ENCODE peak calls at places on chromosomes 3 and 15, in five cellular contexts. J is CD8-positive, alpha-beta memory T cell; H is dorsolateral prefrontal cortex; T is CD8-positive, alpha-beta T cell; P is lung. B is an unnamed sample.

GRCh38 chr3:16079519-16079918 is 95.0 kb upstream of the GALNT15 start:
- DNase-seq in J (no peak), H (no peak), T (no peak), P (no peak), B (no peak)

GRCh38 chr3:52058111-52058510 is 1.7 kb upstream of the DUSP7 start:
- DNase-seq in J (no peak), H (no peak), T (no peak), P (no peak), B (no peak)

GRCh38 chr3:79039192-79039591 is 728.6 kb downstream of the ROBO1 start:
- DNase-seq in J (no peak), H (no peak), T (no peak), P (no peak), B (no peak)

GRCh38 chr3:119352863-119353527 is 58.8 kb downstream of the ARHGAP31 start:
- DNase-seq in J (peak), H (no peak), T (no peak), P (no peak), B (peak)

GRCh38 chr15:33094336-33094735 is 100.2 kb downstream of the FMN1 start:
- DNase-seq in J (no peak), H (no peak), T (no peak), P (no peak), B (no peak)

GRCh38 chr15:32867313-32867626 is 149.5 kb downstream of the GREM1 start:
- DNase-seq in J (no peak), H (no peak), T (no peak), P (no peak), B (no peak)

GRCh38 chr3:106403746-106404145 is 534.9 kb upstream of the CBLB start:
- DNase-seq in J (no peak), H (no peak), T (no peak), P (no peak), B (no peak)

GRCh38 chr3:123444023-123444422 is 4.9 kb downstream of the ADCY5 start:
- DNase-seq in J (no peak), H (peak), T (no peak), P (no peak), B (no peak)

GRCh38 chr3:14148041-14148985 is 23.5 kb downstream of the TMEM43 start:
- DNase-seq in J (no peak), H (no peak), T (no peak), P (no peak), B (no peak)

GRCh38 chr3:153042088-153042487 is 119.9 kb upstream of the RAP2B start:
- DNase-seq in J (no peak), H (no peak), T (no peak), P (no peak), B (no peak)

GRCh38 chr15:77504310-77504709 is 83.6 kb downstream of the HMG20A start:
- DNase-seq in J (no peak), H (no peak), T (no peak), P (peak), B (no peak)

GRCh38 chr3:159898147-159898546 is 90.5 kb upstream of the IL12A start:
- DNase-seq in J (no peak), H (no peak), T (no peak), P (no peak), B (no peak)

GRCh38 chr3:197466586-197467399 is 89.0 kb downstream of the BDH1 start:
- DNase-seq in J (no peak), H (no peak), T (no peak), P (no peak), B (no peak)

GRCh38 chr3:184354121-184354728 is 7.2 kb downstream of the CLCN2 start:
- DNase-seq in J (peak), H (no peak), T (peak), P (no peak), B (no peak)

GRCh38 chr3:8990266-8991215 is 27.3 kb upstream of the RAD18 start:
- DNase-seq in J (no peak), H (no peak), T (no peak), P (no peak), B (no peak)

GRCh38 chr15:38893920-38894259 is 329.3 kb upstream of the RASGRP1 start:
- DNase-seq in J (no peak), H (no peak), T (no peak), P (no peak), B (no peak)

GRCh38 chr3:147395975-147396708 is 10.2 kb downstream of the ZIC4 start:
- DNase-seq in J (no peak), H (no peak), T (no peak), P (no peak), B (no peak)

GRCh38 chr3:65436580-65436979 is 602.1 kb downstream of the MAGI1 start:
- DNase-seq in J (no peak), H (no peak), T (no peak), P (no peak), B (no peak)

GRCh38 chr15:41483115-41483514 is 10.6 kb upstream of the ITPKA start:
- DNase-seq in J (peak), H (no peak), T (peak), P (no peak), B (no peak)

GRCh38 chr15:40048155-40048792 is 9.3 kb upstream of the SRP14 start:
- DNase-seq in J (peak), H (no peak), T (peak), P (peak), B (no peak)

GRCh38 chr3:183799471-183799870 is 25.9 kb downstream of the MAP6D1 start:
- DNase-seq in J (no peak), H (no peak), T (no peak), P (no peak), B (no peak)

GRCh38 chr3:144018776-144019175 is 47.2 kb downstream of the DIPK2A start:
- DNase-seq in J (no peak), H (no peak), T (no peak), P (no peak), B (no peak)

GRCh38 chr15:44910981-44911625 is 45.4 kb upstream of the TERB2 start:
- DNase-seq in J (no peak), H (no peak), T (no peak), P (no peak), B (no peak)

GRCh38 chr3:27353221-27353620 is 16.0 kb downstream of the NEK10 start:
- DNase-seq in J (no peak), H (no peak), T (no peak), P (no peak), B (no peak)

GRCh38 chr15:66706225-66706732 is 4.2 kb downstream of the SMAD6 start:
- DNase-seq in J (no peak), H (no peak), T (no peak), P (no peak), B (no peak)

GRCh38 chr3:180018588-180018987 is 18.1 kb downstream of the PEX5L start:
- DNase-seq in J (no peak), H (peak), T (no peak), P (no peak), B (peak)

GRCh38 chr15:35737521-35737920 is 191.6 kb upstream of the DPH6 start:
- DNase-seq in J (no peak), H (no peak), T (no peak), P (no peak), B (no peak)
- H3K4me3 ChIP-seq in J (no peak), H (no peak), T (no peak), P (no peak), B (no peak)

GRCh38 chr3:116445291-116445841 is at the start of gene LSAMP:
- DNase-seq in J (no peak), H (peak), T (no peak), P (no peak), B (no peak)

GRCh38 chr3:116446037-116446436 is 750 bp upstream of the LSAMP start:
- DNase-seq in J (no peak), H (no peak), T (no peak), P (no peak), B (no peak)

GRCh38 chr3:116444099-116444700 is 1.1 kb downstream of the LSAMP start:
- DNase-seq in J (no peak), H (no peak), T (no peak), P (no peak), B (no peak)

GRCh38 chr3:116443096-116443793 is 2.0 kb downstream of the LSAMP start:
- DNase-seq in J (no peak), H (no peak), T (no peak), P (no peak), B (no peak)

DNA sequence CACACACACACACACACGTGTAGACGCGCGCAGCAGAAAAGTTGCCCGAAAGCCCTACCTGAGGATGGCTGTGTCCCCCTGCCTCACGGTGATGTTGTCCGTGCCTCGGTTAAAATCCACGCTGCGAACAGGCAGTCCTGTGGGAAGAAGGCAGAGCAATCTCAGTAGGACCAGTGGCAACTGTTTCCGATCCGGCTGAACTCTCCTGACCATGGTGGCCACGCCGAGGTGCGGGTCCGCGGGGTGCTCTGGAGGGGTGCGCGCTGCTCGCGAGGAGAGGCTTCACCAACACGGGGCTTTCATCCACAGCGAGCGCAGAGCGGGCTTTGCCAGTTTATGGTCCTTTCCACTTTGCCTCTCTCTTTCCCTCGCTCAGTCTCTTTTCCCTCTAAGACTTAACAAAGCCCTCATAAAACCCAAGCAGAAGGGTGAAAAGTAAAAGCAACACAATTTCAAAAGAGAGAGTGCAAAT is 432 bp downstream of the LSAMP start:
- DNase-seq in J (no peak), H (peak), T (no peak), P (no peak), B (no peak)
- H3K4me3 ChIP-seq in J (no peak), H (peak), T (no peak), P (peak), B (no peak)

GRCh38 chr3:157237886-157238285 is 77.9 kb upstream of the CCNL1 start:
- DNase-seq in J (no peak), H (no peak), T (no peak), P (no peak), B (no peak)
- H3K4me3 ChIP-seq in J (no peak), H (no peak), T (no peak), P (no peak), B (no peak)

GRCh38 chr15:70259030-70259424 is 161.3 kb upstream of the TLE3 start:
- DNase-seq in J (peak), H (peak), T (peak), P (peak), B (no peak)
- H3K4me3 ChIP-seq in J (peak), H (no peak), T (peak), P (no peak), B (no peak)